ENCODE peak calls at places on chromosomes 3 and 15, in nine cellular contexts. P is M059J, E is HCEC 1CT, H is iPS-NIHi11, C is endodermal cell, K is NCI-H1092, M is NCI-H510A treated with DMSO at 0.1 percent for 48 hours, Q is GM12878, Z is GM20000. B is an unnamed sample.
A peak's percentile ranks its signal among the peaks of the same experiment; 100 is the strongest.

GRCh38 chr3:107669669-107670068 is 146.9 kb downstream of the BBX start:
- DNase-seq in P (no peak), E (no peak), H (no peak), C (no peak), K (no peak), M (no peak), Q (no peak), Z (no peak), B (no peak)

GRCh38 chr3:111326144-111326995 is 215.6 kb upstream of the CD96 start:
- DNase-seq in P (peak; percentile 81), E (peak; percentile 81), H (no peak), C (no peak), K (no peak), M (no peak), Q (no peak), Z (no peak), B (no peak)

GRCh38 chr3:99919694-99920093 is 102.0 kb downstream of the CMSS1 start:
- DNase-seq in P (no peak), E (no peak), H (no peak), C (no peak), K (no peak), M (no peak), Q (no peak), Z (no peak), B (no peak)

GRCh38 chr3:43759297-43759782 is 68.6 kb downstream of the ABHD5 start:
- DNase-seq in P (peak; percentile 89), E (peak; percentile 83), H (peak; percentile 38), C (peak; percentile 74), K (no peak), M (no peak), Q (no peak), Z (peak; percentile 30), B (no peak)

GRCh38 chr15:101459579-101460300 is 29.8 kb downstream of the PCSK6 start:
- DNase-seq in P (no peak), E (no peak), H (no peak), C (peak; percentile 28), K (no peak), M (no peak), Q (no peak), Z (no peak), B (no peak)

GRCh38 chr15:40825661-40826088 is 2.8 kb downstream of the PPP1R14D start:
- DNase-seq in P (peak; percentile 82), E (peak; percentile 6), H (no peak), C (no peak), K (no peak), M (no peak), Q (no peak), Z (no peak), B (peak; percentile 89)

GRCh38 chr3:12044860-12045259 is 40.7 kb downstream of the SYN2 start:
- DNase-seq in P (no peak), E (no peak), H (no peak), C (no peak), K (no peak), M (no peak), Q (no peak), Z (no peak), B (no peak)

GRCh38 chr3:115518100-115518852 is 105.0 kb upstream of the GAP43 start:
- DNase-seq in P (peak; percentile 94), E (peak; percentile 79), H (peak; percentile 66), C (peak; percentile 60), K (no peak), M (no peak), Q (no peak), Z (no peak), B (peak; percentile 26)

GRCh38 chr3:24351779-24352469 is 142.7 kb downstream of the THRB start:
- DNase-seq in P (no peak), E (no peak), H (no peak), C (no peak), K (no peak), M (no peak), Q (no peak), Z (no peak), B (peak; percentile 1)

GRCh38 chr3:47436180-47436579 is 39.6 kb downstream of the SCAP start:
- DNase-seq in P (no peak), E (no peak), H (no peak), C (peak; percentile 10), K (no peak), M (no peak), Q (no peak), Z (no peak), B (no peak)

GRCh38 chr3:154931484-154931883 is 148.6 kb upstream of the MME start:
- DNase-seq in P (peak; percentile 21), E (peak; percentile 83), H (no peak), C (no peak), K (no peak), M (no peak), Q (no peak), Z (no peak), B (no peak)

GRCh38 chr3:108202834-108203233 is 19.4 kb downstream of the IFT57 start:
- DNase-seq in P (no peak), E (no peak), H (peak; percentile 15), C (peak; percentile 81), K (no peak), M (no peak), Q (no peak), Z (no peak), B (peak; percentile 1)

GRCh38 chr15:85099195-85099803 is 117.6 kb downstream of the PDE8A start:
- DNase-seq in P (no peak), E (no peak), H (no peak), C (no peak), K (no peak), M (no peak), Q (no peak), Z (no peak), B (no peak)

B was measured in DMS53.